ENCODE peak calls at places on chromosomes 2 and 18, in four cellular contexts. One of them, this sample, is unnamed.

GRCh38 chr2:177242136-177242987 is 22.2 kb downstream of the NFE2L2 start:
- DNase-seq in fibroblast of mammary gland: peak; percentile 91
- DNase-seq in heart left ventricle: no peak
- DNase-seq in upper lobe of left lung: no peak
- DNase-seq in this sample: peak; percentile 94

GRCh38 chr2:168753765-168754334 is 48.6 kb upstream of the NOSTRIN start:
- DNase-seq in fibroblast of mammary gland: no peak
- DNase-seq in heart left ventricle: no peak
- DNase-seq in upper lobe of left lung: no peak
- DNase-seq in this sample: no peak

GRCh38 chr18:71293322-71293721 is 1004.5 kb downstream of the SOCS6 start:
- DNase-seq in heart left ventricle: no peak
- DNase-seq in upper lobe of left lung: no peak
- DNase-seq in fibroblast of mammary gland: no peak
- DNase-seq in this sample: peak; percentile 7

GRCh38 chr2:199810422-199811250 is 40.4 kb downstream of the FTCDNL1 start:
- DNase-seq in upper lobe of left lung: no peak
- DNase-seq in heart left ventricle: no peak
- DNase-seq in fibroblast of mammary gland: peak; percentile 82
- DNase-seq in this sample: no peak

GRCh38 chr18:28588884-28589549 is 412.1 kb upstream of the CDH2 start:
- DNase-seq in fibroblast of mammary gland: peak; percentile 7
- DNase-seq in upper lobe of left lung: no peak
- DNase-seq in heart left ventricle: no peak
- DNase-seq in this sample: peak; percentile 40

GRCh38 chr2:178865121-178865520 is 57.9 kb upstream of the TTN start:
- DNase-seq in heart left ventricle: peak; percentile 60
- DNase-seq in upper lobe of left lung: no peak
- DNase-seq in fibroblast of mammary gland: peak; percentile 73
- DNase-seq in this sample: no peak

GRCh38 chr2:218806346-218806978 is 24.5 kb downstream of the CYP27A1 start:
- DNase-seq in heart left ventricle: peak; percentile 52
- DNase-seq in upper lobe of left lung: peak; percentile 90
- DNase-seq in fibroblast of mammary gland: peak; percentile 99
- DNase-seq in this sample: peak; percentile 99

GRCh38 chr18:65221736-65222135 is 529.1 kb upstream of the CDH7 start:
- DNase-seq in upper lobe of left lung: no peak
- DNase-seq in heart left ventricle: no peak
- DNase-seq in fibroblast of mammary gland: no peak
- DNase-seq in this sample: no peak

GRCh38 chr2:122885436-122885835 is 1130.0 kb downstream of the TSN start:
- DNase-seq in upper lobe of left lung: no peak
- DNase-seq in fibroblast of mammary gland: no peak
- DNase-seq in heart left ventricle: no peak
- DNase-seq in this sample: no peak

GRCh38 chr2:145022671-145023330 is 502.9 kb upstream of the ZEB2 start:
- DNase-seq in fibroblast of mammary gland: peak; percentile 81
- DNase-seq in heart left ventricle: no peak
- DNase-seq in upper lobe of left lung: no peak
- DNase-seq in this sample: peak; percentile 68

GRCh38 chr2:159174759-159175158 is 111.7 kb downstream of the WDSUB1 start:
- DNase-seq in heart left ventricle: no peak
- DNase-seq in upper lobe of left lung: no peak
- DNase-seq in fibroblast of mammary gland: no peak
- DNase-seq in this sample: no peak

GRCh38 chr2:2916621-2917020 is 461.0 kb downstream of the EIPR1 start:
- DNase-seq in heart left ventricle: no peak
- DNase-seq in upper lobe of left lung: no peak
- DNase-seq in fibroblast of mammary gland: no peak
- DNase-seq in this sample: no peak

GRCh38 chr18:48950536-48951447 is at the start of gene SMAD7:
- DNase-seq in upper lobe of left lung: no peak
- DNase-seq in fibroblast of mammary gland: no peak
- DNase-seq in heart left ventricle: no peak
- DNase-seq in this sample: peak; percentile 41

GRCh38 chr2:37654419-37654818 is 17.0 kb downstream of the CDC42EP3 start:
- DNase-seq in upper lobe of left lung: no peak
- DNase-seq in heart left ventricle: no peak
- DNase-seq in fibroblast of mammary gland: no peak
- DNase-seq in this sample: no peak

GRCh38 chr2:221791840-221792239 is 219.7 kb upstream of the EPHA4 start:
- DNase-seq in fibroblast of mammary gland: peak; percentile 52
- DNase-seq in heart left ventricle: no peak
- DNase-seq in upper lobe of left lung: no peak
- DNase-seq in this sample: peak; percentile 6

GRCh38 chr2:181203412-181203811 is 223.0 kb downstream of the UBE2E3 start:
- DNase-seq in upper lobe of left lung: no peak
- DNase-seq in fibroblast of mammary gland: peak; percentile 79
- DNase-seq in heart left ventricle: no peak
- DNase-seq in this sample: peak; percentile 65

GRCh38 chr2:70750320-70750719 is 17.7 kb downstream of the ADD2 start:
- DNase-seq in heart left ventricle: no peak
- DNase-seq in fibroblast of mammary gland: no peak
- DNase-seq in upper lobe of left lung: no peak
- DNase-seq in this sample: no peak

GRCh38 chr2:70746076-70746475 is 21.9 kb downstream of the ADD2 start:
- DNase-seq in upper lobe of left lung: no peak
- DNase-seq in fibroblast of mammary gland: no peak
- DNase-seq in heart left ventricle: no peak
- DNase-seq in this sample: no peak

GRCh38 chr2:70747284-70747683 is 20.7 kb downstream of the ADD2 start:
- DNase-seq in heart left ventricle: no peak
- DNase-seq in fibroblast of mammary gland: no peak
- DNase-seq in upper lobe of left lung: no peak
- DNase-seq in this sample: no peak

GRCh38 chr2:70745276-70745675 is 22.7 kb downstream of the ADD2 start:
- DNase-seq in upper lobe of left lung: no peak
- DNase-seq in heart left ventricle: no peak
- DNase-seq in fibroblast of mammary gland: no peak
- DNase-seq in this sample: no peak

GRCh38 chr2:70748002-70748779 is 19.8 kb downstream of the ADD2 start:
- DNase-seq in upper lobe of left lung: no peak
- DNase-seq in fibroblast of mammary gland: no peak
- DNase-seq in heart left ventricle: no peak
- DNase-seq in this sample: no peak
- TF ChIP-seq CTCF in upper lobe of left lung: no peak
- TF ChIP-seq CTCF in fibroblast of mammary gland: no peak
- TF ChIP-seq CTCF in heart left ventricle: no peak
- TF ChIP-seq CTCF in this sample: no peak

GRCh38 chr2:15507061-15507460 is 54.1 kb downstream of the NBAS start:
- DNase-seq in heart left ventricle: no peak
- DNase-seq in fibroblast of mammary gland: no peak
- DNase-seq in upper lobe of left lung: no peak
- DNase-seq in this sample: no peak

GRCh38 chr2:15506231-15506819 is 54.8 kb downstream of the NBAS start:
- DNase-seq in upper lobe of left lung: no peak
- DNase-seq in heart left ventricle: no peak
- DNase-seq in fibroblast of mammary gland: peak; percentile 30
- DNase-seq in this sample: no peak

GRCh38 chr2:15510552-15510951 is 50.6 kb downstream of the NBAS start:
- DNase-seq in fibroblast of mammary gland: no peak
- DNase-seq in heart left ventricle: no peak
- DNase-seq in upper lobe of left lung: no peak
- DNase-seq in this sample: no peak

GRCh38 chr2:15510131-15510530 is 51.0 kb downstream of the NBAS start:
- DNase-seq in fibroblast of mammary gland: no peak
- DNase-seq in heart left ventricle: no peak
- DNase-seq in upper lobe of left lung: no peak
- DNase-seq in this sample: no peak

GRCh38 chr2:15504882-15505663 is 56.1 kb downstream of the NBAS start:
- DNase-seq in upper lobe of left lung: no peak
- DNase-seq in fibroblast of mammary gland: no peak
- DNase-seq in heart left ventricle: no peak
- DNase-seq in this sample: no peak
- H3K4me3 ChIP-seq in upper lobe of left lung: no peak overlapping the region
- H3K4me3 ChIP-seq in fibroblast of mammary gland: no peak overlapping the region
- H3K4me3 ChIP-seq in heart left ventricle: no peak overlapping the region
- H3K4me3 ChIP-seq in this sample: no peak overlapping the region

GRCh38 chr2:7697052-7697451 is 779.8 kb downstream of the RNF144A start:
- DNase-seq in heart left ventricle: no peak
- DNase-seq in fibroblast of mammary gland: no peak
- DNase-seq in upper lobe of left lung: no peak
- DNase-seq in this sample: no peak

GRCh38 chr2:7704296-7704865 is 787.2 kb downstream of the RNF144A start:
- DNase-seq in upper lobe of left lung: no peak
- DNase-seq in fibroblast of mammary gland: peak; percentile 17
- DNase-seq in heart left ventricle: no peak
- DNase-seq in this sample: peak; percentile 3

GRCh38 chr2:7703523-7704144 is 786.4 kb downstream of the RNF144A start:
- DNase-seq in upper lobe of left lung: no peak
- DNase-seq in heart left ventricle: no peak
- DNase-seq in fibroblast of mammary gland: no peak
- DNase-seq in this sample: no peak

GRCh38 chr2:7703048-7703447 is 785.8 kb downstream of the RNF144A start:
- DNase-seq in upper lobe of left lung: no peak
- DNase-seq in fibroblast of mammary gland: no peak
- DNase-seq in heart left ventricle: no peak
- DNase-seq in this sample: no peak

GRCh38 chr2:7701807-7702206 is 784.6 kb downstream of the RNF144A start:
- DNase-seq in heart left ventricle: no peak
- DNase-seq in upper lobe of left lung: no peak
- DNase-seq in fibroblast of mammary gland: no peak
- DNase-seq in this sample: no peak
- TF ChIP-seq CTCF in heart left ventricle: no peak
- TF ChIP-seq CTCF in upper lobe of left lung: no peak
- TF ChIP-seq CTCF in fibroblast of mammary gland: no peak
- TF ChIP-seq CTCF in this sample: no peak

GRCh38 chr18:79460445-79461300 is 64.9 kb downstream of the NFATC1 start:
- DNase-seq in upper lobe of left lung: no peak
- DNase-seq in fibroblast of mammary gland: no peak
- DNase-seq in heart left ventricle: no peak
- DNase-seq in this sample: no peak
- H3K4me3 ChIP-seq in upper lobe of left lung: no peak overlapping the region
- H3K4me3 ChIP-seq in fibroblast of mammary gland: no peak overlapping the region
- H3K4me3 ChIP-seq in heart left ventricle: no peak overlapping the region
- H3K4me3 ChIP-seq in this sample: no peak overlapping the region

DNA sequence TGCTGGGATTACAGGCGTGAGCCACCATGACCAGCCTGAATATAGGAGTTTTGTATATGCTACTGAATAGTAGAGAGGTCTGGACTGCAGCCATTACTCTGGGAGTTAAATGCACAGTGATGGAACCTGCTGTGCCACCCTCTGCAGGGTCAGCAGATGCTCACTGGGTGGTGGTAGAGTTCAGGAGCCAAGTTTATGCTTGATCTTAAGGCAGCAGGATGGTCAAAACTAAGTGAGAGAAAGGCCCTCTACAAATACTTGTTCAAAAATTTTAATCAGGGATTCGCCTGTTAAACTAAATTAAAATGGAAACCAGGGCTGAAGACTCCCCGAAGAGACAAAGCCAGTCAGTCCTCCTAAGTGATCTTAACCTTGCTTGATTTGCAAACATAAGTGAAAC is 4.1 kb upstream of the WDFY1 start:
- DNase-seq in heart left ventricle: no peak
- DNase-seq in fibroblast of mammary gland: no peak
- DNase-seq in upper lobe of left lung: no peak
- DNase-seq in this sample: no peak
- TF ChIP-seq CTCF in heart left ventricle: no peak
- TF ChIP-seq CTCF in fibroblast of mammary gland: no peak
- TF ChIP-seq CTCF in upper lobe of left lung: no peak
- TF ChIP-seq CTCF in this sample: no peak

DNA sequence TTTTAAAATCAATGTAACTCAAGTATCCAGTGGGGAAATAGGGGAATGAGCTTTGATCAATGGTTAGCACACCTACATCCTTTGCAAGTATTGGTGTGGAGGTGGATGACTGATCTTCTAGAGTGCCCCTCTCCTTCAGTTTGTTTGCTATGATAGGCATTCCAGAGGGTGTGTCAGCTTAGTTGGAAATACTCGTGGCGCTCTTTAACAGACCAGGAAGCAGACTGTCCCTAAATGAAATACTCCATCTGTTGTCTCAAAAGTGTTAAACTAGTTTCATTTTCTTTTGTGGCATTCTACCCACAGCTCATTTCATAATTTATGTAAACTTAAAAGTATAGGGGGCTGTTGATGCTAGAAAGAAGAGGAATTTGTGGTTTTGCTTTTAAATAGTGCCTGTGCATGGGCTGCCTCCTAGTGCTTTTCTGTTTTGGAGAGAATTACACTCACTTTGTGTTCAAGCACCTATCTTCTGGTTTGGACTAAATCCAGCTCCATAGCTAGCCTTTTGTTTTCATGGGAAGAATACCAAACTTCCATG is 66.2 kb downstream of the STAT1 start:
- DNase-seq in fibroblast of mammary gland: peak; percentile 60
- DNase-seq in heart left ventricle: no peak
- DNase-seq in upper lobe of left lung: no peak
- DNase-seq in this sample: peak; percentile 86
- H3K4me3 ChIP-seq in fibroblast of mammary gland: no peak overlapping the region
- H3K4me3 ChIP-seq in heart left ventricle: peak overlapping the region; percentile 19
- H3K4me3 ChIP-seq in upper lobe of left lung: no peak overlapping the region
- H3K4me3 ChIP-seq in this sample: peak overlapping the region; percentile 20

GRCh38 chr2:105783151-105783738 is 38.5 kb downstream of the NCK2 start:
- DNase-seq in upper lobe of left lung: no peak
- DNase-seq in heart left ventricle: no peak
- DNase-seq in fibroblast of mammary gland: no peak
- DNase-seq in this sample: no peak

GRCh38 chr2:105781274-105781673 is 36.6 kb downstream of the NCK2 start:
- DNase-seq in heart left ventricle: no peak
- DNase-seq in upper lobe of left lung: no peak
- DNase-seq in fibroblast of mammary gland: peak; percentile 59
- DNase-seq in this sample: peak; percentile 60

GRCh38 chr2:105780606-105781005 is 35.9 kb downstream of the NCK2 start:
- DNase-seq in heart left ventricle: no peak
- DNase-seq in upper lobe of left lung: no peak
- DNase-seq in fibroblast of mammary gland: no peak
- DNase-seq in this sample: no peak

GRCh38 chr2:105782646-105783045 is 37.9 kb downstream of the NCK2 start:
- DNase-seq in heart left ventricle: no peak
- DNase-seq in upper lobe of left lung: no peak
- DNase-seq in fibroblast of mammary gland: no peak
- DNase-seq in this sample: no peak

DNA sequence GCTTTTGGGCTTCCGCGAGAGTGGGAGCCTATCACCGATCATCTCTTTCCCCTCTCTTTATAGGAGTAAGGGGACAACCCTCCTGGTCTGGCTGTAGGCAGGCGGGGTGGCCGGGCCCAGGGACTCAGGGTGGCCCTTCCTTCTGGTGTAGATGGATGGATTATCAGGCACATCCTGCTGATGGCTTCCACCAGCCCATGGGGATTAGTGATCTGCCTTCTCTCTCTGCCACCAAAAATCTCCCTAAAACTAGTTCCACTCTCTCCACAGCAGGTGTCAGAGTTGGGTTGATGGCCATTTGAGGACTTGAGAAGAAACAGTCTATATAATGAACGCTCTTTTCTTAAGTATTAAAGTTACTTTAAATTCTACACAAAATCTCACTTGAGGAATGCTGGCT is 37.4 kb downstream of the NCK2 start:
- DNase-seq in heart left ventricle: no peak
- DNase-seq in upper lobe of left lung: no peak
- DNase-seq in fibroblast of mammary gland: no peak
- DNase-seq in this sample: no peak
- TF ChIP-seq CTCF in heart left ventricle: peak; percentile 24
- TF ChIP-seq CTCF in upper lobe of left lung: no peak
- TF ChIP-seq CTCF in fibroblast of mammary gland: no peak
- TF ChIP-seq CTCF in this sample: no peak

This sample was measured in fibroblast of pulmonary artery.